ENCODE peak calls at places on chromosomes 16 and 17, in seven cellular contexts. P is Calu3; T is RWPE1; O is naive thymus-derived CD8-positive, alpha-beta T cell; L is ascending aorta; B is AG09319; Y is EL. Z is an unnamed sample.

GRCh38 chr16:13829712-13830304 is 90.1 kb upstream of the ERCC4 start:
- DNase-seq in P (peak; percentile 6), T (no peak), O (no peak), L (no peak), B (no peak), Y (no peak), Z (no peak)

GRCh38 chr16:12527077-12527476 is 276.6 kb downstream of the CPPED1 start:
- DNase-seq in P (no peak), T (no peak), O (no peak), L (no peak), B (no peak), Y (no peak), Z (no peak)

GRCh38 chr16:84048871-84049270 is 6.3 kb upstream of the SLC38A8 start:
- DNase-seq in P (no peak), T (no peak), O (no peak), L (no peak), B (no peak), Y (no peak), Z (no peak)

GRCh38 chr17:55531053-55531728 is 19.9 kb upstream of the SMIM36 start:
- DNase-seq in P (no peak), T (no peak), O (no peak), L (no peak), B (no peak), Y (no peak), Z (no peak)

GRCh38 chr17:64020068-64020766 is at the start of gene ICAM2:
- DNase-seq in P (no peak), T (no peak), O (peak; percentile 96), L (no peak), B (no peak), Y (no peak), Z (no peak)

GRCh38 chr17:65270932-65271700 is 133.9 kb downstream of the RGS9 start:
- DNase-seq in P (no peak), T (no peak), O (no peak), L (no peak), B (no peak), Y (no peak), Z (no peak)

GRCh38 chr17:55168970-55169687 is 95.6 kb upstream of the HLF start:
- DNase-seq in P (no peak), T (no peak), O (no peak), L (no peak), B (no peak), Y (no peak), Z (peak; percentile 21)

GRCh38 chr16:82093901-82094300 is 58.8 kb downstream of the HSD17B2 start:
- DNase-seq in P (no peak), T (no peak), O (no peak), L (no peak), B (no peak), Y (peak; percentile 9), Z (no peak)

GRCh38 chr16:54588026-54588425 is 301.4 kb upstream of the IRX3 start:
- DNase-seq in P (no peak), T (no peak), O (no peak), L (no peak), B (no peak), Y (no peak), Z (no peak)

GRCh38 chr16:86598607-86599318 is 20.4 kb downstream of the FOXL1 start:
- DNase-seq in P (no peak), T (no peak), O (no peak), L (no peak), B (no peak), Y (peak; percentile 72), Z (no peak)

GRCh38 chr17:75996665-75997590 is 3.7 kb upstream of the CDK3 start:
- DNase-seq in P (peak; percentile 73), T (peak; percentile 74), O (no peak), L (no peak), B (no peak), Y (peak; percentile 81), Z (peak; percentile 46)

GRCh38 chr17:69012895-69013805 is 47.6 kb downstream of the ABCA9 start:
- DNase-seq in P (no peak), T (no peak), O (no peak), L (no peak), B (no peak), Y (peak; percentile 28), Z (no peak)

GRCh38 chr16:87173294-87173883 is 143.8 kb downstream of the C16orf95 start:
- DNase-seq in P (no peak), T (no peak), O (no peak), L (no peak), B (no peak), Y (no peak), Z (no peak)

GRCh38 chr17:81961087-81961514 is at the start of gene NOTUM:
- DNase-seq in P (no peak), T (no peak), O (no peak), L (no peak), B (no peak), Y (peak; percentile 42), Z (no peak)

GRCh38 chr16:24748242-24748641 is 18.8 kb downstream of the TNRC6A start:
- DNase-seq in P (peak; percentile 25), T (peak; percentile 79), O (no peak), L (peak; percentile 17), B (no peak), Y (peak; percentile 88), Z (no peak)

GRCh38 chr16:49463529-49463928 is 89.9 kb downstream of the C16orf78 start:
- DNase-seq in P (no peak), T (no peak), O (peak; percentile 87), L (no peak), B (no peak), Y (no peak), Z (peak; percentile 82)

GRCh38 chr17:21376835-21377690 is 906 bp downstream of the KCNJ12 start:
- DNase-seq in P (peak; percentile 5), T (peak; percentile 39), O (no peak), L (no peak), B (no peak), Y (peak; percentile 50), Z (no peak)

GRCh38 chr17:60231234-60231633 is 81.5 kb downstream of the CA4 start:
- DNase-seq in P (no peak), T (peak; percentile 8), O (no peak), L (no peak), B (no peak), Y (peak; percentile 32), Z (no peak)

GRCh38 chr17:44909681-44910144 is 5.6 kb downstream of the GFAP start:
- DNase-seq in P (no peak), T (peak; percentile 68), O (no peak), L (no peak), B (no peak), Y (peak; percentile 94), Z (no peak)

GRCh38 chr16:49700222-49700927 is 155.5 kb downstream of the ZNF423 start:
- DNase-seq in P (no peak), T (no peak), O (no peak), L (no peak), B (no peak), Y (no peak), Z (no peak)

GRCh38 chr17:29256735-29257466 is 10.2 kb downstream of the CRYBA1 start:
- DNase-seq in P (no peak), T (no peak), O (no peak), L (no peak), B (no peak), Y (peak; percentile 75), Z (no peak)

Z was measured in GM12891.